ENCODE peak calls at places on chromosome 4, in ten cellular contexts. U is globus pallidus; J is GM20000; D is GM12892; Y is progenitor cell of endocrine pancreas; Q is GM04504; I is MM.1S; H is substantia nigra; V is choroid plexus epithelial cell; T is activated CD4-positive, alpha-beta T cell treated with anti-CD3 and anti-CD28 coated beads for 24 hours. A is an unnamed sample.

GRCh38 chr4:115154826-115155225 is 41.4 kb upstream of the NDST4 start:
- DNase-seq in I (no peak), U (peak), H (no peak), Y (no peak), T (no peak), D (no peak), Q (no peak), V (peak), J (no peak), A (peak)

GRCh38 chr4:76723373-76723772 is 174.6 kb downstream of the SOWAHB start:
- DNase-seq in H (no peak), U (no peak), Q (no peak), D (no peak), Y (no peak), J (no peak), V (peak), T (no peak), I (peak), A (peak)

GRCh38 chr4:173243321-173243720 is 74.7 kb downstream of the GALNT7 start:
- DNase-seq in D (no peak), Q (no peak), V (peak), J (no peak), H (no peak), U (no peak), T (no peak), I (no peak), Y (no peak), A (no peak)

GRCh38 chr4:7145291-7145934 is 46.9 kb upstream of the SORCS2 start:
- DNase-seq in D (no peak), Y (no peak), T (no peak), V (no peak), U (no peak), Q (no peak), J (no peak), I (no peak), H (no peak), A (no peak)

GRCh38 chr4:3371581-3372001 is 70.2 kb upstream of the HGFAC start:
- DNase-seq in Y (no peak), I (no peak), V (peak), J (peak), T (no peak), H (no peak), D (no peak), Q (no peak), U (no peak), A (no peak)

GRCh38 chr4:90127223-90127705 is at the start of gene CCSER1:
- DNase-seq in J (peak), H (peak), V (peak), Y (peak), U (peak), Q (no peak), D (no peak), I (peak), T (no peak), A (peak)

GRCh38 chr4:125801373-125801772 is 486.6 kb downstream of the FAT4 start:
- DNase-seq in D (no peak), J (no peak), I (no peak), Q (peak), V (no peak), Y (no peak), T (no peak), H (no peak), U (no peak), A (no peak)

GRCh38 chr4:166777760-166778159 is 456.5 kb downstream of the SPOCK3 start:
- DNase-seq in J (no peak), I (no peak), V (no peak), Y (no peak), Q (no peak), D (no peak), H (no peak), U (no peak), T (no peak), A (no peak)

GRCh38 chr4:2923678-2924173 is 39.5 kb downstream of the NOP14 start:
- DNase-seq in U (no peak), Y (no peak), Q (no peak), J (no peak), T (no peak), H (no peak), D (no peak), I (no peak), V (no peak), A (no peak)

GRCh38 chr4:125428832-125429231 is 114.1 kb downstream of the FAT4 start:
- DNase-seq in D (no peak), Y (no peak), U (no peak), T (no peak), I (no peak), H (no peak), J (no peak), Q (no peak), V (no peak), A (no peak)

GRCh38 chr4:137700751-137701150 is 168.5 kb upstream of the PCDH18 start:
- DNase-seq in J (no peak), D (no peak), T (no peak), V (peak), H (no peak), Y (no peak), U (no peak), Q (no peak), I (no peak), A (no peak)

GRCh38 chr4:39865280-39865679 is 112.4 kb downstream of the PDS5A start:
- DNase-seq in V (no peak), J (no peak), U (no peak), T (no peak), Y (no peak), D (no peak), H (no peak), Q (no peak), I (no peak), A (no peak)

A was measured in T47D.